ENCODE peak calls at places on chromosomes 2 and 18, in four cellular contexts. R is HepG2, Y is A549, N is GM12878. J is an unnamed sample.
A peak's percentile ranks its signal among the peaks of the same experiment; 100 is the strongest.

GRCh38 chr2:101556033-101556459 is 81.1 kb upstream of the RFX8 start:
- DNase-seq in Y (no peak), N (no peak), R (peak; percentile 77), J (no peak)

GRCh38 chr2:105431367-105432088 is 32.7 kb upstream of the FHL2 start:
- DNase-seq in Y (no peak), R (no peak), N (no peak), J (peak; percentile 37)

GRCh38 chr2:95272299-95272751 is 1.9 kb upstream of the PROM2 start:
- DNase-seq in N (no peak), R (no peak), Y (no peak), J (no peak)

GRCh38 chr2:239820836-239821693 is 204.1 kb downstream of the NDUFA10 start:
- DNase-seq in R (no peak), Y (no peak), N (no peak), J (no peak)

GRCh38 chr2:150983498-150983897 is 278.2 kb downstream of the RBM43 start:
- DNase-seq in R (no peak), N (no peak), Y (no peak), J (no peak)

GRCh38 chr2:224584111-224584764 is 925 bp downstream of the CUL3 start:
- DNase-seq in N (no peak), R (peak; percentile 34), Y (peak; percentile 16), J (peak; percentile 30)

GRCh38 chr2:85889648-85890281 is 975 bp upstream of the ST3GAL5 start:
- DNase-seq in R (no peak), N (no peak), Y (peak; percentile 51), J (no peak)

GRCh38 chr2:96952976-96953610 is 33.3 kb downstream of the FAM178B start:
- DNase-seq in Y (no peak), R (no peak), N (no peak), J (no peak)

GRCh38 chr2:128642801-128643200 is 324.1 kb upstream of the HS6ST1 start:
- DNase-seq in N (no peak), R (no peak), Y (no peak), J (no peak)

GRCh38 chr2:238847841-238848565 is at the start of gene TWIST2:
- DNase-seq in R (no peak), N (no peak), Y (peak; percentile 80), J (peak; percentile 56)

GRCh38 chr2:197515277-197515797 is 529 bp upstream of the MOB4 start:
- DNase-seq in R (peak; percentile 61), Y (no peak), N (no peak), J (peak; percentile 60)

GRCh38 chr2:32874931-32875330 is 71.8 kb upstream of the LTBP1 start:
- DNase-seq in Y (no peak), R (no peak), N (no peak), J (no peak)

GRCh38 chr2:46978696-46979095 is 63.1 kb upstream of the MCFD2 start:
- DNase-seq in R (no peak), Y (no peak), N (no peak), J (no peak)

GRCh38 chr2:236095502-236095901 is 72.7 kb downstream of the GBX2 start:
- DNase-seq in Y (no peak), R (no peak), N (no peak), J (no peak)

GRCh38 chr18:58788971-58789797 is 75.5 kb upstream of the ZNF532 start:
- DNase-seq in Y (peak; percentile 97), R (peak; percentile 15), N (no peak), J (no peak)

GRCh38 chr2:70985283-70985688 is 6.9 kb downstream of the ANKRD53 start:
- DNase-seq in R (no peak), Y (no peak), N (no peak), J (no peak)

GRCh38 chr2:104866883-104867350 is 13.0 kb downstream of the POU3F3 start:
- DNase-seq in N (no peak), Y (no peak), R (no peak), J (no peak)

GRCh38 chr2:219803294-219803693 is 175.9 kb downstream of the SLC4A3 start:
- DNase-seq in R (no peak), N (no peak), Y (no peak), J (no peak)

GRCh38 chr2:105409717-105410116 is 10.9 kb upstream of the FHL2 start:
- DNase-seq in Y (peak; percentile 45), N (no peak), R (no peak), J (no peak)

GRCh38 chr18:39951321-39951720 is 2003.7 kb upstream of the PIK3C3 start:
- DNase-seq in Y (no peak), R (no peak), N (no peak), J (no peak)

GRCh38 chr2:171509945-171510731 is 12.1 kb upstream of the CYBRD1 start:
- DNase-seq in Y (no peak), N (peak; percentile 75), R (no peak), J (no peak)

GRCh38 chr2:109247340-109247739 is 118.3 kb downstream of the SH3RF3 start:
- DNase-seq in N (no peak), R (no peak), Y (no peak), J (no peak)

GRCh38 chr2:151534001-151534400 is 124.3 kb downstream of the RIF1 start:
- DNase-seq in R (no peak), Y (no peak), N (no peak), J (no peak)

GRCh38 chr18:13616525-13617035 is 109.8 kb downstream of the FAM210A start:
- DNase-seq in R (no peak), Y (no peak), N (no peak), J (no peak)

GRCh38 chr2:212953170-212953920 is 198.1 kb downstream of the IKZF2 start:
- DNase-seq in R (no peak), Y (no peak), N (peak; percentile 28), J (no peak)

GRCh38 chr2:228646061-228646460 is 464.6 kb upstream of the SPHKAP start:
- DNase-seq in R (no peak), N (no peak), Y (no peak), J (no peak)

GRCh38 chr18:63540131-63540530 is 2.0 kb upstream of the SERPINB12 start:
- DNase-seq in N (no peak), R (no peak), Y (no peak), J (no peak)

GRCh38 chr2:185502351-185502750 is 236.3 kb upstream of the FSIP2 start:
- DNase-seq in N (no peak), Y (no peak), R (no peak), J (no peak)

GRCh38 chr2:95326433-95327140 is 29.4 kb downstream of the KCNIP3 start:
- DNase-seq in N (no peak), R (no peak), Y (no peak), J (no peak)

GRCh38 chr2:98903767-98904485 is 32.1 kb downstream of the CRACDL start:
- DNase-seq in R (no peak), Y (no peak), N (no peak), J (no peak)

GRCh38 chr2:63614983-63615945 is 26.5 kb downstream of the MDH1 start:
- DNase-seq in N (no peak), R (peak; percentile 86), Y (peak; percentile 8), J (no peak)

GRCh38 chr18:23629444-23629946 is 33.2 kb downstream of the ANKRD29 start:
- DNase-seq in N (peak; percentile 45), Y (peak; percentile 95), R (peak; percentile 92), J (no peak)

GRCh38 chr18:55101458-55101824 is 142.2 kb upstream of the CCDC68 start:
- DNase-seq in N (no peak), R (no peak), Y (no peak), J (no peak)

GRCh38 chr2:32904711-32905110 is 42.0 kb upstream of the LTBP1 start:
- DNase-seq in N (no peak), R (no peak), Y (no peak), J (no peak)

DNA sequence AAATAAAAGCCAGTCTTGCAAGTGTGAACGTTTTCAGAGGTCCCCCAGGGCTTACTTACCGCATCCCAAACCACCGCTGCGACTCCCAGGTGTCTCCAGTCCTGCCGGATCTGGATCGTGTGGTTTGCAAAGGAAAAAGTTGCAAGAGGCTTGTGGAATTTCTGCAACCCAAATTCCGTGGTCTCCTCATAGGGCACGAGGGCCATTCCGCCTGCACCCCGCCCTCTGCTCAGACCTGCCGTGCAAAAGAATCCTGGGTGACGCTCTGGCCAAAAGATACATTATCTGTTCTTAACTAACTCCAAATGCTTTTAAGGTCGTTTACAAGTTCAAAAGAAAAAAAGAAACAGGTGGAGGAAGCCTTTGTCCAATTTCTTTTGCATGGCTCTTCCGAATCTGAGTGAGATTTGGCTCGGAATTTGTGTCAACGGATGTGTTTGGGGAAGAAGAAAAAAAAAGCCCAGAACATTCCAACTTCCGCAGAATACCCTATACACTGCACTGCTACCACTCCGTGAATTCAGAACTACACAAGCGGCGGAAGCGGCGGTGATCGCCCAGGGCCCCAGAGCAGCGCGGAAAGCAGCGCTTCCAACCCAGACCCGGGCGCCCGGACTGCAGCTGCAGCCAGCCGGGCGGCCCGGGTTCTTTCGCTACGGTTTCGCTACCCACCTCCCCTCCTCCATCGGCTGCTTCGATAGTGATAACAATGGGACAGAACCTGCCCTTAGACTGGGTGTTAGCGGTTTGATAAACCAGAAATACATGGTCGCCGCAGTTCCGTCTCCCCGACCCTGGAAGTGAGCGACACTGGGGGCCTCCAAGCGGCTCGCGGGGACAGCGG is 802 bp downstream of the METTL21A start:
- DNase-seq in R (peak; percentile 64), N (no peak), Y (peak; percentile 54), J (peak; percentile 79)
- TF ChIP-seq PBX3 in R (no peak), N (no peak), Y (no peak), J (no peak)

GRCh38 chr18:51066273-51066672 is 36.3 kb downstream of the SMAD4 start:
- DNase-seq in Y (no peak), R (no peak), N (no peak), J (no peak)

GRCh38 chr18:51064256-51064655 is 34.2 kb downstream of the SMAD4 start:
- DNase-seq in R (no peak), Y (no peak), N (no peak), J (no peak)

GRCh38 chr18:51069885-51070284 is 39.9 kb downstream of the SMAD4 start:
- DNase-seq in R (no peak), N (no peak), Y (no peak), J (no peak)

GRCh38 chr18:51070545-51070944 is 40.5 kb downstream of the SMAD4 start:
- DNase-seq in R (no peak), N (no peak), Y (no peak), J (no peak)

GRCh38 chr18:51068111-51068510 is 38.1 kb downstream of the SMAD4 start:
- DNase-seq in Y (no peak), N (no peak), R (no peak), J (no peak)
- TF ChIP-seq PBX3 in Y (no peak), N (no peak), R (no peak), J (no peak)

GRCh38 chr18:46756559-46757201 is at the start of gene ST8SIA5:
- DNase-seq in R (no peak), Y (no peak), N (no peak), J (peak; percentile 74)
- TF ChIP-seq PBX3 in R (no peak), Y (no peak), N (no peak), J (no peak)

GRCh38 chr2:215797676-215798075 is 215.7 kb downstream of the MREG start:
- DNase-seq in R (no peak), Y (no peak), N (no peak), J (no peak)
- TF ChIP-seq PBX3 in R (no peak), Y (no peak), N (no peak), J (no peak)

DNA sequence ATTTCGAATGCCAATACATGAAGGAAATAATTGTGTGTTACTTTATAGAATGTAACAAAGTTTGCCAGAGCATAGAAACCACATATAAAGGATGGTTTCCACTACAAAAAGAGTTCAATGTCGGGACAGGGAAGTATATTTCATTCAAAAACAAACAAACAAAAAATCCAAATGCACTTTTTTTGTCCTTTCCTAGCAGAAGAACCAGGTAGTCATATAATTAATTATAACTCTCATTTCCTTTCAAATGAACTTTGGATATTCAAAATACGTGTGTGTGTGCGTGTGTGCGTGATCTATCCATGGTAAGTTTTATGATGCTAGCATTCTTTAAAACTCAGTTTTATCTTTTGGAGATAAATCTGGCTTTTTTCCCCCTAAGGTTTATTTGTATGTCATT is 8.3 kb downstream of the FN1 start:
- DNase-seq in N (no peak), R (no peak), Y (no peak), J (no peak)
- TF ChIP-seq PBX3 in N (no peak), R (no peak), Y (no peak), J (no peak)